ENCODE peak calls at places on chromosomes 4 and X, in four cellular contexts. One of them, this sample, is unnamed.

GRCh38 chr4:65383589-65384305 is 286.5 kb downstream of the EPHA5 start:
- DNase-seq in ovary: no peak
- DNase-seq in IMR-90: no peak
- DNase-seq in Peyer's patch: no peak
- DNase-seq in this sample: no peak

GRCh38 chr4:79540143-79540542 is 132.1 kb upstream of the GK2 start:
- DNase-seq in ovary: no peak
- DNase-seq in IMR-90: no peak
- DNase-seq in Peyer's patch: no peak
- DNase-seq in this sample: no peak

GRCh38 chr4:10893417-10893816 is 208.8 kb upstream of the CLNK start:
- DNase-seq in ovary: peak; percentile 16
- DNase-seq in IMR-90: no peak
- DNase-seq in Peyer's patch: no peak
- DNase-seq in this sample: no peak

GRCh38 chr4:26191353-26191752 is 129.5 kb upstream of the RBPJ start:
- DNase-seq in ovary: no peak
- DNase-seq in IMR-90: peak; percentile 41
- DNase-seq in Peyer's patch: no peak
- DNase-seq in this sample: no peak

GRCh38 chr4:154732669-154733068 is 11.1 kb upstream of the LRAT start:
- DNase-seq in ovary: no peak
- DNase-seq in IMR-90: no peak
- DNase-seq in Peyer's patch: no peak
- DNase-seq in this sample: no peak

GRCh38 chr4:159400782-159401712 is 298.2 kb downstream of the RAPGEF2 start:
- DNase-seq in ovary: no peak
- DNase-seq in IMR-90: peak; percentile 70
- DNase-seq in Peyer's patch: no peak
- DNase-seq in this sample: no peak

GRCh38 chrX:24693453-24694202 is at the start of gene POLA1:
- DNase-seq in ovary: peak; percentile 94
- DNase-seq in IMR-90: peak; percentile 95
- DNase-seq in Peyer's patch: peak; percentile 87
- DNase-seq in this sample: peak; percentile 93

GRCh38 chr4:169142390-169142789 is 128.4 kb downstream of the SH3RF1 start:
- DNase-seq in ovary: no peak
- DNase-seq in IMR-90: peak; percentile 53
- DNase-seq in Peyer's patch: no peak
- DNase-seq in this sample: no peak

GRCh38 chr4:6885953-6886557 is 23.6 kb upstream of the TBC1D14 start:
- DNase-seq in ovary: peak; percentile 51
- DNase-seq in IMR-90: peak; percentile 66
- DNase-seq in Peyer's patch: no peak
- DNase-seq in this sample: peak; percentile 81

GRCh38 chr4:73721901-73722300 is 18.5 kb upstream of the CXCL8 start:
- DNase-seq in ovary: no peak
- DNase-seq in IMR-90: peak; percentile 33
- DNase-seq in Peyer's patch: no peak
- DNase-seq in this sample: no peak

GRCh38 chrX:7120578-7121219 is 26.8 kb upstream of the STS start:
- DNase-seq in ovary: no peak
- DNase-seq in IMR-90: peak; percentile 58
- DNase-seq in Peyer's patch: no peak
- DNase-seq in this sample: no peak

GRCh38 chr4:48899950-48900349 is 6.6 kb downstream of the OCIAD2 start:
- DNase-seq in ovary: no peak
- DNase-seq in IMR-90: peak; percentile 19
- DNase-seq in Peyer's patch: no peak
- DNase-seq in this sample: no peak

GRCh38 chr4:3342182-3342854 is 49.5 kb downstream of the RGS12 start:
- DNase-seq in ovary: no peak
- DNase-seq in IMR-90: peak; percentile 95
- DNase-seq in Peyer's patch: no peak
- DNase-seq in this sample: no peak

GRCh38 chr4:53916431-53916889 is 147.9 kb downstream of the CHIC2 start:
- DNase-seq in ovary: no peak
- DNase-seq in IMR-90: peak; percentile 83
- DNase-seq in Peyer's patch: no peak
- DNase-seq in this sample: no peak

GRCh38 chrX:50536955-50537354 is 66.3 kb upstream of the DGKK start:
- DNase-seq in ovary: no peak
- DNase-seq in IMR-90: no peak
- DNase-seq in Peyer's patch: no peak
- DNase-seq in this sample: no peak

GRCh38 chr4:44861756-44862155 is 135.4 kb upstream of the GNPDA2 start:
- DNase-seq in ovary: no peak
- DNase-seq in IMR-90: no peak
- DNase-seq in Peyer's patch: no peak
- DNase-seq in this sample: no peak

GRCh38 chr4:108370291-108370690 is 201.6 kb upstream of the LEF1 start:
- DNase-seq in ovary: no peak
- DNase-seq in IMR-90: no peak
- DNase-seq in Peyer's patch: no peak
- DNase-seq in this sample: no peak

GRCh38 chr4:14856076-14856926 is 146.0 kb upstream of the CPEB2 start:
- DNase-seq in ovary: peak; percentile 47
- DNase-seq in IMR-90: peak; percentile 100
- DNase-seq in Peyer's patch: no peak
- DNase-seq in this sample: peak; percentile 55

GRCh38 chr4:2337896-2338295 is 76.0 kb upstream of the MXD4 start:
- DNase-seq in ovary: no peak
- DNase-seq in IMR-90: no peak
- DNase-seq in Peyer's patch: peak; percentile 18
- DNase-seq in this sample: no peak

GRCh38 chr4:99404595-99405287 is 30.4 kb downstream of the ADH7 start:
- DNase-seq in ovary: no peak
- DNase-seq in IMR-90: peak; percentile 95
- DNase-seq in Peyer's patch: no peak
- DNase-seq in this sample: peak; percentile 28

GRCh38 chrX:18010251-18010650 is 149.2 kb upstream of the RAI2 start:
- DNase-seq in ovary: no peak
- DNase-seq in IMR-90: no peak
- DNase-seq in Peyer's patch: no peak
- DNase-seq in this sample: no peak

GRCh38 chr4:140567722-140568121 is 1.0 kb downstream of the UCP1 start:
- DNase-seq in ovary: no peak
- DNase-seq in IMR-90: no peak
- DNase-seq in Peyer's patch: peak; percentile 49
- DNase-seq in this sample: no peak

GRCh38 chrX:128769511-128769910 is 717.3 kb upstream of the ACTRT1 start:
- DNase-seq in ovary: no peak
- DNase-seq in IMR-90: no peak
- DNase-seq in Peyer's patch: no peak
- DNase-seq in this sample: no peak

GRCh38 chrX:96432647-96433046 is 252.0 kb upstream of the DIAPH2 start:
- DNase-seq in ovary: no peak
- DNase-seq in IMR-90: no peak
- DNase-seq in Peyer's patch: no peak
- DNase-seq in this sample: no peak

GRCh38 chr4:15906024-15906443 is 32.5 kb downstream of the FGFBP1 start:
- DNase-seq in ovary: no peak
- DNase-seq in IMR-90: no peak
- DNase-seq in Peyer's patch: peak; percentile 85
- DNase-seq in this sample: no peak

GRCh38 chrX:133985164-133986007 is at the start of gene GPC3:
- DNase-seq in ovary: peak; percentile 54
- DNase-seq in IMR-90: peak; percentile 0
- DNase-seq in Peyer's patch: peak; percentile 72
- DNase-seq in this sample: no peak

GRCh38 chr4:1072830-1073446 is 40.4 kb downstream of the RNF212 start:
- DNase-seq in ovary: peak; percentile 54
- DNase-seq in IMR-90: peak; percentile 53
- DNase-seq in Peyer's patch: peak; percentile 66
- DNase-seq in this sample: no peak

GRCh38 chr4:186642998-186643397 is 80.7 kb downstream of the FAT1 start:
- DNase-seq in ovary: no peak
- DNase-seq in IMR-90: no peak
- DNase-seq in Peyer's patch: no peak
- DNase-seq in this sample: no peak

GRCh38 chrX:110125435-110125834 is 122.5 kb downstream of the TMEM164 start:
- DNase-seq in ovary: no peak
- DNase-seq in IMR-90: peak; percentile 12
- DNase-seq in Peyer's patch: no peak
- DNase-seq in this sample: no peak

GRCh38 chr4:149785686-149786431 is 29.8 kb downstream of the IQCM start:
- DNase-seq in ovary: no peak
- DNase-seq in IMR-90: peak; percentile 24
- DNase-seq in Peyer's patch: no peak
- DNase-seq in this sample: no peak

GRCh38 chr4:144818136-144818535 is 172.2 kb downstream of the HHIP start:
- DNase-seq in ovary: no peak
- DNase-seq in IMR-90: no peak
- DNase-seq in Peyer's patch: no peak
- DNase-seq in this sample: no peak

GRCh38 chr4:112793033-112793432 is 156.1 kb downstream of the LARP7 start:
- DNase-seq in ovary: no peak
- DNase-seq in IMR-90: no peak
- DNase-seq in Peyer's patch: no peak
- DNase-seq in this sample: no peak

GRCh38 chrX:13180807-13181206 is 136.4 kb upstream of the FAM9C start:
- DNase-seq in ovary: no peak
- DNase-seq in IMR-90: peak; percentile 49
- DNase-seq in Peyer's patch: no peak
- DNase-seq in this sample: no peak

GRCh38 chrX:119990409-119990994 is 47.0 kb upstream of the NKAP start:
- DNase-seq in ovary: no peak
- DNase-seq in IMR-90: no peak
- DNase-seq in Peyer's patch: no peak
- DNase-seq in this sample: no peak

DNA sequence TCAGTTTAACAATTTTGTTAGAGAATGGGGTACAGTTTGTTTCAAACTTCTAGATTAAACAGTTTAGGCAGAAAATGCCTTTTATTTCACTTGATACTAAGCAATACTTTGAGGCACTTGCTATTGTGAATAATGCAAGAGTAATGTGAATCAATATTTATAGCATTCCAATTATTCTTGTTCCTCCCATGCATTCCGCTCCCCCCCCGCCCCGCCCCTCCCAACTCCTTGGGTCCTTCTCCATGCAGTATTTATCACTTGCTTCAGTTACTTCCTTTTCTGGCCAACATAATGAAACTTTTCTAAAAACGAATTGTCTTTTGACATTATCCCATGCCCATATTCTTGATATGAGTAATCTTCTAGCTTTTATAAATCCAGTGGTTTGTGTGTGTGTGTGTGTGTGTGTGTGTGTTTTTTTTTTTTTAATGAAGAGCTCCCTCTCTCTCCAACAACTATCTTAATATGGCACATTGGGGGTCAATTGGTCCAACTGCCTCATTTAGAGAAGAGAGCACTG is 1.6 kb downstream of the BANK1 start:
- DNase-seq in ovary: no peak
- DNase-seq in IMR-90: no peak
- DNase-seq in Peyer's patch: no peak
- DNase-seq in this sample: no peak
- H3K27ac ChIP-seq in ovary: no peak overlapping the region
- H3K27ac ChIP-seq in IMR-90: no peak overlapping the region
- H3K27ac ChIP-seq in Peyer's patch: no peak overlapping the region
- H3K27ac ChIP-seq in this sample: no peak overlapping the region

GRCh38 chrX:140502491-140503229 is 2.2 kb downstream of the SOX3 start:
- DNase-seq in ovary: no peak
- DNase-seq in IMR-90: no peak
- DNase-seq in Peyer's patch: no peak
- DNase-seq in this sample: no peak
- H3K27me3 ChIP-seq in ovary: no peaks in the 10 kb centered on the region
- H3K27me3 ChIP-seq in IMR-90: peaks cover 66% of the 10 kb centered on the region
- H3K27me3 ChIP-seq in Peyer's patch: no peaks in the 10 kb centered on the region
- H3K27me3 ChIP-seq in this sample: peaks cover 69% of the 10 kb centered on the region

DNA sequence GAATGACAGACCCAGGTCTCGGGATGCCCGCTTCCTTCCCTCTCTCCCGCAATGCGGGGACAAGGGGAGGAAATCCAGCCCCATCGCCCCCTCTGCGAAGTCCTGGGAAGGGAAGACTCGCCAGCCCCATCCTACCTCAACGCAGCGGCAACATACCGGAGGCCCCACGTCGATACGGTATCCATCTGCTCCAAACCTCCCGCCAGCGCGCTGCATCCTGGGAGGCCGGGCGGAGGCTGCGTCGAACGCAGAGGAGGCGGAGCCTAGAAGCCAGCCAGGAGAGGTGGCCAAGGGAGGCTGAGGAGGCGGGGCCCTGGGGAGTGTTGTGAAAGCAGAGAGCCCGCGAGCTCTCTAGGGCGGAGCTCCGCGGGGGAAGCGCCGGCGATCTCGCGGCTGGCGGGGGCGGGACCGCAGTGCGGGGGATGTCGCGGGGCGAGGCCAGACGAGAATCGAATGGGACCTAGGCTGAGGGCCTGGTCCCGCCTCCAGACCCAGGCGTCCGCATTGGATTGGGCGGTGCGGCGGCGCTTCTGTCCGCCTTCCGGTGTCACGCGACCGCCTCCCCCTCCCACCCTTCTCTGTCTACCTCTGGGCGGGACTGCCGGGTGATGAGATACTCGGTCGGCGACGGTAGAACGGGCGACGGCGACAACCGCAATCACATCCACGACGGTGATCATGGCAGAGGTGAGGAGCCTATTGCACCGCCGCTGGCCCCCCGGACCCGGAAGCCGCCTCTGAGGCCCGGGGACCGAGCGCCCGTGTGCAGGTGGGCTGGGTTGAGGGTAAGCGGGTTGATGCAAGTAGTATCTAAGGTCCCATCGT is at the start of the genes FANCB and MOSPD2:
- DNase-seq in ovary: peak; percentile 94
- DNase-seq in IMR-90: peak; percentile 91
- DNase-seq in Peyer's patch: peak; percentile 93
- DNase-seq in this sample: peak; percentile 92
- TF ChIP-seq POLR2A in ovary: no peak
- TF ChIP-seq POLR2A in IMR-90: no peak
- TF ChIP-seq POLR2A in Peyer's patch: peak; percentile 47
- TF ChIP-seq POLR2A in this sample: peak; percentile 33

GRCh38 chr4:113978561-113979156 is 788 bp downstream of the ARSJ start:
- DNase-seq in ovary: peak; percentile 40
- DNase-seq in IMR-90: peak; percentile 18
- DNase-seq in Peyer's patch: no peak
- DNase-seq in this sample: no peak
- H3K27ac ChIP-seq in ovary: peak overlapping the region; percentile 82
- H3K27ac ChIP-seq in IMR-90: peak overlapping the region; percentile 98
- H3K27ac ChIP-seq in Peyer's patch: peak overlapping the region; percentile 72
- H3K27ac ChIP-seq in this sample: peak overlapping the region; percentile 64